ENCODE peak calls at places on chromosomes 12 and 14, in five cellular contexts. Y is testis, T is A549, O is H1, A is spleen. C is an unnamed sample. For H3K4me1, the result is how much of the 10 kb centered on the place peaks cover.

GRCh38 chr12:12686925-12687324 is 9.1 kb downstream of the GPR19 start:
- DNase-seq in O (no peak), Y (no peak), A (no peak), T (no peak), C (no peak)

GRCh38 chr12:124233041-124233836 is 61.7 kb upstream of the RFLNA start:
- DNase-seq in A (no peak), T (no peak), O (no peak), Y (no peak), C (no peak)

GRCh38 chr12:85835417-85835809 is 796 bp downstream of the RASSF9 start:
- DNase-seq in O (no peak), A (no peak), T (no peak), Y (no peak), C (no peak)

GRCh38 chr12:70648831-70649230 is 11.6 kb upstream of the PTPRB start:
- DNase-seq in T (no peak), Y (no peak), O (no peak), A (no peak), C (no peak)

GRCh38 chr12:118513554-118513953 is 137.2 kb downstream of the SUDS3 start:
- DNase-seq in Y (no peak), A (no peak), T (no peak), O (no peak), C (no peak)

GRCh38 chr12:22188431-22188830 is 142.4 kb downstream of the CMAS start:
- DNase-seq in A (no peak), Y (no peak), T (no peak), O (no peak), C (no peak)

GRCh38 chr12:102567031-102567985 is 86.9 kb upstream of the IGF1 start:
- DNase-seq in Y (no peak), A (no peak), O (no peak), T (peak), C (no peak)

GRCh38 chr12:40038619-40039018 is 67.3 kb downstream of the SLC2A13 start:
- DNase-seq in T (no peak), A (no peak), Y (no peak), O (no peak), C (no peak)

GRCh38 chr12:13273850-13274249 is 77.3 kb downstream of the EMP1 start:
- DNase-seq in Y (peak), T (no peak), A (no peak), O (no peak), C (peak)

GRCh38 chr14:73887704-73888459 is 1.2 kb downstream of the ZNF410 start:
- DNase-seq in Y (no peak), O (no peak), T (no peak), A (no peak), C (no peak)
- H3K4me3 ChIP-seq in Y (peak), O (peak), T (peak), A (peak), C (peak)

DNA sequence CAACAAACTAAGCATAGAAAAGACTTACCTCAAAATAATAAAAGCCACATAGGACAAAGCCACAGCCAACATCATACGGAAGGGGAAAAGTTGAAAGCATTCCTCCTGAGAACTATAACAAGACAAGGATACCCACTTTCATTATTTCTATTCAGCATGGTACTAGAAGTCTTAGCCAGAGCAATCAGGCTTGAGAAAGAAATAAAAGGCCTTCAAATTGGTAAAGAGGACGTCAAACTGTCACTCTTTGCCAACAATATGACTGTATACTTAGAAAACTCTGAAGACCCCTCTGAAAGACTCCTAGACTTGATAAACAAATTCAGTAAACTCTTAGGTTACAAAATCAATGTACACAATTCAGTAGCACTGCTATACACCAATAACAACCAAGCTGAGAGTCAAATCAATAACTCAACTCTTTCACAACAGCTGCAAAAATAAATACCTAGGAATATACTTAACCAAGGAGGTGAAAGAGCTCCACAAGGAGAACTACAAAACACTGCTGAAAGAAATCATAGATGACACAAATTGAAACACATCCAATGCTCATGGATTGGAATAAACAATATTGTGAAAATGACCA is 11.6 kb upstream of the CLEC1A start:
- DNase-seq in T (no peak), Y (no peak), A (no peak), O (no peak), C (no peak)
- H3K27ac ChIP-seq in T (no peak), Y (no peak), A (no peak), O (no peak), C (no peak)

GRCh38 chr14:35404496-35405303 is at the start of gene NFKBIA:
- DNase-seq in Y (peak), T (peak), O (peak), A (peak), C (peak)
- H3K4me1 ChIP-seq in Y (under half), T (half or more), O (under half), A (under half), C (under half)

DNA sequence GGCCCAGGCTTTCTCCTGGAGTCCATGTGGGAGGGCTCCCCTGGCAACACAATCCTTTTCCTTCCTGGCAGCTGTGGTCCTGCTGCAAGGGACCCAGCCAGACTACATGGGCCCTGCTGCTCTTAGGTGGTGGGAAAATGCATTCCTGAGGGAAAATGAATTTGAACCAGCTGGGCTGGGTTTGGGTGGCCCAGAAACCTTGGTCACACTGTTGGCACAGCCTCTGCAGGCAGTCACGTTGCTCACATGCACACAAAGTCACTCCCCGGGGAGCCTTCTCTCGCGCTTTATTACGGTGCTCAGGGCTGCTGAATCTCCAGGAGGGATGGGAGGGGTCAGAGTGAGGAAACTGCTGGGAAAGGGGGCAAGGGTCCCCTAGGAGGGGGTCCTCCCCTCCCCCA is 17.2 kb downstream of the PLEKHG3 start:
- DNase-seq in Y (peak), A (peak), O (no peak), T (no peak), C (peak)
- H3K4me3 ChIP-seq in Y (no peak), A (no peak), O (no peak), T (no peak), C (no peak)

GRCh38 chr12:5561057-5561456 is 129.1 kb downstream of the NTF3 start:
- DNase-seq in T (no peak), A (no peak), O (peak), Y (no peak), C (no peak)
- H3K27ac ChIP-seq in T (no peak), A (no peak), O (no peak), Y (no peak), C (no peak)

DNA sequence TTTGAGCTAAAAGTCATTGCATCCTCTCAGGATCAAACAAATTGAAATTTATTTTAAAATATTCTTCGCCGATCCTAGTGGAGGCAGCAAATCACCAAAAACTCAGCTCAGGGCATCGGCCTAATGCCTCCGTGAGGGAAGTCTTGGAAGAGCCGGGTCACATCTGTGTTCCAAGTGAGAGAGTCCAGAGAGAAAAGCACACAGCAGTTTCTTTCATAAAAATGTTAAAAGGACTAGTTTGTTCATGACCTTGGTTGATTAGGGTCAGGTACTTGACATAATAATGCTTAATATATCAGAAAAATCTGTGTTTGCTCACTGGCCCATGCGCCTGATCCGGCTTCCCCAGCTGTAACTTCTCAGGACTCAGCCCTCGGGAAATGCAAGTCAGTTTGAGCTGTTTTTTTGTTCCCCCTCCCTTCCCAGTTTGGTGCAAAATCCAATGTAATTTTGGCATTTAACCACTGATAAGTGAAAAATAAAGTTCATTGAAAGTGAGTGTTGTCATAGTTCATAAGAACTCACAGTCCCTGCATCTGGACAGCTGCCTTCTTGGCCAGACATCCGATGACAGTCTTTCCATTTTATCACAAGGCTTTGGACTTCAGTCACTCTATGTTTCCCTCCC is 161.7 kb downstream of the CAND1 start:
- DNase-seq in O (no peak), Y (peak), T (no peak), A (no peak), C (peak)
- H3K4me1 ChIP-seq in O (under half), Y (under half), T (under half), A (under half), C (under half)

GRCh38 chr12:47249719-47250506 is 170.2 kb upstream of the AMIGO2 start:
- DNase-seq in O (no peak), Y (no peak), T (no peak), A (no peak), C (no peak)
- H3K4me3 ChIP-seq in O (no peak), Y (no peak), T (no peak), A (peak), C (no peak)

GRCh38 chr14:91354979-91355685 is 62.5 kb downstream of the CCDC88C start:
- DNase-seq in T (peak), O (peak), A (peak), Y (no peak), C (peak)
- H3K27ac ChIP-seq in T (no peak), O (no peak), A (peak), Y (no peak), C (no peak)

C was measured in right cardiac atrium.